ENCODE peak calls at places on chromosomes 16 and 17, in five cellular contexts. One of them, this sample, is unnamed.

GRCh38 chr17:8031261-8031661 is 7.6 kb upstream of the ALOX15B start:
- DNase-seq in prostate gland: no peak
- DNase-seq in HFF-Myc: no peak
- DNase-seq in BE2C: no peak
- DNase-seq in CD8-positive, alpha-beta T cell: no peak
- DNase-seq in this sample: no peak

GRCh38 chr17:1460233-1460632 is 4.2 kb upstream of the CRK start:
- DNase-seq in prostate gland: peak; percentile 73
- DNase-seq in HFF-Myc: no peak
- DNase-seq in BE2C: no peak
- DNase-seq in CD8-positive, alpha-beta T cell: no peak
- DNase-seq in this sample: peak; percentile 33

GRCh38 chr17:45948881-45949624 is 50.0 kb upstream of the STH start:
- DNase-seq in prostate gland: peak; percentile 59
- DNase-seq in HFF-Myc: peak; percentile 14
- DNase-seq in BE2C: peak; percentile 82
- DNase-seq in CD8-positive, alpha-beta T cell: peak; percentile 48
- DNase-seq in this sample: peak; percentile 55

GRCh38 chr16:2979669-2980226 is 498 bp downstream of the PKMYT1 start:
- DNase-seq in prostate gland: no peak
- DNase-seq in HFF-Myc: no peak
- DNase-seq in BE2C: peak; percentile 53
- DNase-seq in CD8-positive, alpha-beta T cell: no peak
- DNase-seq in this sample: no peak

GRCh38 chr17:18225562-18226283 is at the start of gene LLGL1:
- DNase-seq in prostate gland: no peak
- DNase-seq in HFF-Myc: no peak
- DNase-seq in BE2C: no peak
- DNase-seq in CD8-positive, alpha-beta T cell: no peak
- DNase-seq in this sample: no peak

GRCh38 chr17:47279062-47279801 is 25.6 kb downstream of the ITGB3 start:
- DNase-seq in prostate gland: no peak
- DNase-seq in HFF-Myc: peak; percentile 87
- DNase-seq in BE2C: no peak
- DNase-seq in CD8-positive, alpha-beta T cell: no peak
- DNase-seq in this sample: peak; percentile 95

GRCh38 chr16:17238285-17239028 is 232.3 kb downstream of the XYLT1 start:
- DNase-seq in prostate gland: no peak
- DNase-seq in HFF-Myc: no peak
- DNase-seq in BE2C: no peak
- DNase-seq in CD8-positive, alpha-beta T cell: no peak
- DNase-seq in this sample: no peak

GRCh38 chr16:14232106-14232890 is 161.2 kb downstream of the MRTFB start:
- DNase-seq in prostate gland: no peak
- DNase-seq in HFF-Myc: no peak
- DNase-seq in BE2C: no peak
- DNase-seq in CD8-positive, alpha-beta T cell: no peak
- DNase-seq in this sample: peak; percentile 35

GRCh38 chr16:88692861-88693260 is 6.6 kb upstream of the SNAI3 start:
- DNase-seq in prostate gland: no peak
- DNase-seq in HFF-Myc: no peak
- DNase-seq in BE2C: no peak
- DNase-seq in CD8-positive, alpha-beta T cell: no peak
- DNase-seq in this sample: no peak

GRCh38 chr17:6853764-6854442 is 22.4 kb upstream of the TEKT1 start:
- DNase-seq in prostate gland: no peak
- DNase-seq in HFF-Myc: no peak
- DNase-seq in BE2C: no peak
- DNase-seq in CD8-positive, alpha-beta T cell: no peak
- DNase-seq in this sample: no peak

GRCh38 chr17:18981642-18982424 is 22.7 kb downstream of the FAM83G start:
- DNase-seq in prostate gland: peak; percentile 54
- DNase-seq in HFF-Myc: no peak
- DNase-seq in BE2C: no peak
- DNase-seq in CD8-positive, alpha-beta T cell: no peak
- DNase-seq in this sample: peak; percentile 64

GRCh38 chr16:72532896-72533295 is 360.9 kb upstream of the PMFBP1 start:
- DNase-seq in prostate gland: no peak
- DNase-seq in HFF-Myc: no peak
- DNase-seq in BE2C: no peak
- DNase-seq in CD8-positive, alpha-beta T cell: no peak
- DNase-seq in this sample: peak; percentile 25

GRCh38 chr16:19367335-19367734 is 50.3 kb upstream of the TMC5 start:
- DNase-seq in prostate gland: no peak
- DNase-seq in HFF-Myc: no peak
- DNase-seq in BE2C: no peak
- DNase-seq in CD8-positive, alpha-beta T cell: no peak
- DNase-seq in this sample: no peak

GRCh38 chr16:65604771-65605170 is 482.9 kb upstream of the CDH11 start:
- DNase-seq in prostate gland: no peak
- DNase-seq in HFF-Myc: no peak
- DNase-seq in BE2C: no peak
- DNase-seq in CD8-positive, alpha-beta T cell: no peak
- DNase-seq in this sample: no peak

DNA sequence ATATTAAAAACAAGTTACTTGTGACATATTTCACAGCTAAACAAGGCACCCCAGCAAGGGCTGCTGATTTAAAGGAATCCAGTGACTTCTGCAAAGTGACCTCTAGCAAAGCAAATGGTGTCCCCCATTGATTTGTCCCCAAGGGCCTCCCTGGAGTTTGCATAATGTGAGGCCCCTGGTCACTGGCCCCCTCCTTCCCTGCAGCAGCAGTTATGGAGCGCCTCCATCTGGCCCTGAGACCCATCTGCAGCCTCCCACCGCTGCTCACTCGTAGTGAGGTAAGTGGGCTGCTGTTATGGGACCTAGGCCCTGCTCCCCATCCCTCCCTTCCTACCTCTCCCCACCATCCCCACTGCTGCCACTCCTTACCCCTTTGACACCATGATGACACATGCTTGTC is 19.6 kb upstream of the EEF2K start:
- DNase-seq in prostate gland: no peak
- DNase-seq in HFF-Myc: no peak
- DNase-seq in BE2C: no peak
- DNase-seq in CD8-positive, alpha-beta T cell: no peak
- DNase-seq in this sample: no peak
- TF ChIP-seq CTCF in prostate gland: no peak
- TF ChIP-seq CTCF in HFF-Myc: peak; percentile 34
- TF ChIP-seq CTCF in BE2C: peak; percentile 44
- TF ChIP-seq CTCF in CD8-positive, alpha-beta T cell: no peak
- TF ChIP-seq CTCF in this sample: no peak

DNA sequence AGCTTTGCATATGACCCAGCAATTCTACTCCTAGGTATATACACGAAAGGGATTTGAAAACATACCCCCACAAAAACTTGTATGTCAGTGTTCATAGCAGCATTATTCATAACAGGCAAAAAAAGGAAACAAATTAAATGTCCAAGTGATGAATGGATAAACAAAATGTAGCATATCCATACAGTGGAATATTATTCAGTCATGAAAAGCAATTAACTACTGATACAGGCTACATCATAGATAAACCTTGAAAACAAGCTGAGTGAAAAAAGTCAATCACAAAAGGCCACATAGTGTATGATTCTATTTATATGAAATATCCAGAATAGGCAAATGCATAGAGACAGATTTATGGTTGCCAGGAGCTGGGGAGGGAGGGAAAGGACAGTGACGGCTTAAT is 676 bp downstream of the EME1 start:
- DNase-seq in prostate gland: no peak
- DNase-seq in HFF-Myc: no peak
- DNase-seq in BE2C: no peak
- DNase-seq in CD8-positive, alpha-beta T cell: no peak
- DNase-seq in this sample: no peak
- H3K4me3 ChIP-seq in prostate gland: no peak overlapping the region
- H3K4me3 ChIP-seq in HFF-Myc: peak overlapping the region; percentile 73
- H3K4me3 ChIP-seq in BE2C: peak overlapping the region; percentile 97
- H3K4me3 ChIP-seq in CD8-positive, alpha-beta T cell: no peak overlapping the region
- H3K4me3 ChIP-seq in this sample: peak overlapping the region; percentile 100

GRCh38 chr16:4957720-4958509 is at the start of gene SEC14L5:
- DNase-seq in prostate gland: peak; percentile 99
- DNase-seq in HFF-Myc: peak; percentile 90
- DNase-seq in BE2C: peak; percentile 99
- DNase-seq in CD8-positive, alpha-beta T cell: peak; percentile 72
- DNase-seq in this sample: peak; percentile 98
- TF ChIP-seq CTCF in prostate gland: peak; percentile 21
- TF ChIP-seq CTCF in HFF-Myc: no peak
- TF ChIP-seq CTCF in BE2C: no peak
- TF ChIP-seq CTCF in CD8-positive, alpha-beta T cell: no peak
- TF ChIP-seq CTCF in this sample: no peak

DNA sequence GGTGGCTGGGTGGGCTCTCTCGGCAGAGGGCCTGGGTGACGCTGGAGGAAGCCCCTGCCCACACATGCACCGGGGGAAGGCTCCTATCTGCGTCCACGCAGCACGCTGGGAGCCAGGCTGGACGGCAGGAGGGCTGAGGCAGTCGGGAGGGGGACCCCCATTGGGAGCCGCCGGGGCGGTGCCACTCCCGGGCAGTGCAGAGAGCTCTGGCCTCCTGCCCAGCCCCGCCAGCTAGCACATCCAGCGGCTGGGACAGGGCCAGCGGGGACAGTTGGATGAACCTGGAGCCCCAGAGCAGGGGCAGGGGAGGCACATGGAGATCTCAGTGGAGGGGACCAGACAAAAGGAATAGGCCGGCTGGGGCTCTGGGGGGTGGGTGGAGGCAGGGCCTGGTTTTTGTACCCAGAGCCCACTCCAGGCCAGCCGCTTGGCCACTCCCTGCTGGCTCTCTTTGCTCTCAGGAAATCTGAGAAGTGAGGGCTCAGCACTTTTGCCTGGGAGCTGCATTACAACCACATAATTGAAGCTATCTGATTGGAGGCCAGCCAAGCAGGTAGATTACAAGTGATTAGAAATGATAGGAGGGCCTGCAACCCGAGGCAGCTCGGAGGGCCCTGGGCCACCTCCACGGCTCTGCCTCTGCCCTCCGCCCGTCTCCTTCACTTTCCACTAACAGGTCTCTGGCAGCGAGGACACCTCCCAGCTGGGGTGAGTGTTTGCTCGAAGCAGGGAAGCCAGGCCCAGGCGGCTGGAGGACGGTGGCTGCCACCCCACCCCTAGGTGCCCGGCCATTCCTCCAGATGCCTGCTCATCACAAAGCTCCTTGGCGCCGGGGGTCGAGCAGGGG is 40.1 kb downstream of the ENGASE start:
- DNase-seq in prostate gland: peak; percentile 86
- DNase-seq in HFF-Myc: no peak
- DNase-seq in BE2C: peak; percentile 66
- DNase-seq in CD8-positive, alpha-beta T cell: no peak
- DNase-seq in this sample: peak; percentile 2
- H3K4me3 ChIP-seq in prostate gland: no peak overlapping the region
- H3K4me3 ChIP-seq in HFF-Myc: no peak overlapping the region
- H3K4me3 ChIP-seq in BE2C: no peak overlapping the region
- H3K4me3 ChIP-seq in CD8-positive, alpha-beta T cell: no peak overlapping the region
- H3K4me3 ChIP-seq in this sample: no peak overlapping the region

DNA sequence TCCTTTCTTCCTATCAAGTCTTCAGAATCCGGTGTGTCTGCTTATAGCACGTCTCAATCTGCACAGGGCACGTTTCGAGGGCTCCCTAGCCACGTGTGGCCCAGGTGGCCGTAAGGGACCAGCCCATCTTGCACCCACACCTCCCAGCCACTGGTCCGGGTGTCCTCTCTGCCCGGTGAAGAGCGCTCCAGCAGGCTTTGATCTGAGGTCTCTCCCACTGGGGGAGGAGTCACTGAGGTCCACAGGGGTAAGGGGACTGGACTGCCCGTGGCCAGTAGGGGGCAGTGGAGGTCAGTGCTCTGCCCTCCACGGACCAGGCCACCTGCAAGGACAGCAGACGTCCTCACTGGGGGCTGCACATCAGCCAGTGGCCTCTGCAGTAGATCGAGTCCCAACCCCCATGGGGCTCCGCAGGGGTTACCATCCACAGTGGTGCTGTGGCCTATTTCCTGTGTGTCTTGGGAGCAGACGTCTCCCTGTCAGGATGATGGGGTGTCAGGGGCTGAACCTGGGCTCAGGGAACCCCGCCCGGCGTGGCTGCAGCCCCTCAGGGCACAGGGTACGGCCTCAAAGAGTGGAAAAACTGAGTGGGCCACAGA is 204.1 kb upstream of the CIBAR2 start:
- DNase-seq in prostate gland: peak; percentile 50
- DNase-seq in HFF-Myc: no peak
- DNase-seq in BE2C: peak; percentile 86
- DNase-seq in CD8-positive, alpha-beta T cell: no peak
- DNase-seq in this sample: peak; percentile 63
- TF ChIP-seq CTCF in prostate gland: peak; percentile 78
- TF ChIP-seq CTCF in HFF-Myc: peak; percentile 88
- TF ChIP-seq CTCF in BE2C: peak; percentile 92
- TF ChIP-seq CTCF in CD8-positive, alpha-beta T cell: peak; percentile 40
- TF ChIP-seq CTCF in this sample: peak; percentile 94

GRCh38 chr17:40564883-40565744 is at the start of gene CCR7:
- DNase-seq in prostate gland: no peak
- DNase-seq in HFF-Myc: no peak
- DNase-seq in BE2C: no peak
- DNase-seq in CD8-positive, alpha-beta T cell: peak; percentile 86
- DNase-seq in this sample: no peak

GRCh38 chr17:40564195-40564882 is 933 bp downstream of the CCR7 start:
- DNase-seq in prostate gland: no peak
- DNase-seq in HFF-Myc: no peak
- DNase-seq in BE2C: no peak
- DNase-seq in CD8-positive, alpha-beta T cell: no peak
- DNase-seq in this sample: no peak

GRCh38 chr17:40568074-40568836 is 3.0 kb upstream of the CCR7 start:
- DNase-seq in prostate gland: no peak
- DNase-seq in HFF-Myc: no peak
- DNase-seq in BE2C: no peak
- DNase-seq in CD8-positive, alpha-beta T cell: no peak
- DNase-seq in this sample: no peak

GRCh38 chr17:40566027-40566426 is 755 bp upstream of the CCR7 start:
- DNase-seq in prostate gland: no peak
- DNase-seq in HFF-Myc: no peak
- DNase-seq in BE2C: no peak
- DNase-seq in CD8-positive, alpha-beta T cell: no peak
- DNase-seq in this sample: no peak

DNA sequence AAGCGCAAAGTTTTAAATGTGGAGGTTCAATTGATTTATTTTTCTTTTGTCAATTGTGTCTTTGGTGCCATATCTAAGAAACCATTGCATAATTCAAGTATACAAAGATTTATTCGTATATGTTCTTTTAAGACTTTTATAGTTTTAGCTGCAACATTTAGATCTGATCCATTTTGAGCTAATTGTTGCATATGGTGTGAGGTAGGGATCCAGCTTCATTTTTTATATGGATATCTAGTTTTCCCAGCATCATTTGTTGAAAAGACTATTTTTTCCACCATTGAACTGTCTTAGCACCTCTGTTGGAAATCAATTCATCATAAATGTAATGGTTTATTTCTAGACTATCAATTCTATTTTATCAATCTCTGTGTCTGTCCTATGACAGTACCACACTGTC is 2.1 kb upstream of the CCR7 start:
- DNase-seq in prostate gland: no peak
- DNase-seq in HFF-Myc: no peak
- DNase-seq in BE2C: no peak
- DNase-seq in CD8-positive, alpha-beta T cell: no peak
- DNase-seq in this sample: no peak
- H3K4me3 ChIP-seq in prostate gland: no peak overlapping the region
- H3K4me3 ChIP-seq in HFF-Myc: no peak overlapping the region
- H3K4me3 ChIP-seq in BE2C: no peak overlapping the region
- H3K4me3 ChIP-seq in CD8-positive, alpha-beta T cell: no peak overlapping the region
- H3K4me3 ChIP-seq in this sample: no peak overlapping the region

DNA sequence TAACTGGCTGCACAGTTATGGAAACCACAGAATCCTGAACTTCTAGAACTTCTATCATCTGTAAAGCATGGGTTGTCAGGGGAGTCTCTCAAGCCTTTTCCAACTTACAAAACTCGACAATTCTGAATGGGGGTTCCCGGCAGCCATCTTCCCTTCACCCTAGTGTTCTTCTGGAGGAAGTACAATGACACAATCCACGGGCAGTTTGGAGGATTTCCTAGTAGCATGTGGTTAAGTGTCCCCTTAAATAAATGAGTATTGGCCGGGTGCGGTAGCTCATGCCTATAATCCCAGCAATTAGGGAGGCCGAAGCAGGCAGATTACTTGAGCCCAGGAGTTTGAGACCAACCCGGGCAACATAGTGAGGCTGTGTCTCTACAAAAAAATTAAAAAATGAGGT is 2.1 kb downstream of the SLC16A6 start:
- DNase-seq in prostate gland: no peak
- DNase-seq in HFF-Myc: no peak
- DNase-seq in BE2C: no peak
- DNase-seq in CD8-positive, alpha-beta T cell: no peak
- DNase-seq in this sample: no peak
- TF ChIP-seq CTCF in prostate gland: no peak
- TF ChIP-seq CTCF in HFF-Myc: no peak
- TF ChIP-seq CTCF in BE2C: peak; percentile 18
- TF ChIP-seq CTCF in CD8-positive, alpha-beta T cell: no peak
- TF ChIP-seq CTCF in this sample: no peak